ENCODE peak calls at places on chromosomes 6 and 20, in four cellular contexts. J is body of pancreas, B is GM13977, T is HT1080. N is an unnamed sample.

GRCh38 chr6:72425003-72425681 is 196.7 kb upstream of the KCNQ5 start:
- DNase-seq in J (no peak), B (no peak), T (peak; percentile 42), N (no peak)

GRCh38 chr6:150312395-150312794 is 56.4 kb upstream of the IYD start:
- DNase-seq in J (no peak), B (no peak), T (peak; percentile 40), N (no peak)

GRCh38 chr20:44471481-44471882 is 4.2 kb upstream of the TTPAL start:
- DNase-seq in J (no peak), B (no peak), T (no peak), N (no peak)

GRCh38 chr6:154329350-154330170 is 27.0 kb downstream of the IPCEF1 start:
- DNase-seq in J (no peak), B (no peak), T (no peak), N (no peak)

GRCh38 chr6:146028835-146029572 is at the start of gene GRM1:
- DNase-seq in J (no peak), B (no peak), T (no peak), N (no peak)

GRCh38 chr6:111871725-111872520 is 1.3 kb downstream of the FYN start:
- DNase-seq in J (no peak), B (no peak), T (peak; percentile 48), N (no peak)

GRCh38 chr20:46040902-46041535 is 12.0 kb downstream of the SLC12A5 start:
- DNase-seq in J (no peak), B (peak; percentile 67), T (peak; percentile 39), N (no peak)

GRCh38 chr20:48398506-48399449 is 429.0 kb downstream of the PREX1 start:
- DNase-seq in J (no peak), B (no peak), T (no peak), N (no peak)

GRCh38 chr6:90328004-90328403 is 31.4 kb upstream of the BACH2 start:
- DNase-seq in J (no peak), B (no peak), T (peak; percentile 82), N (no peak)

GRCh38 chr20:49894073-49894470 is 21.3 kb downstream of the SPATA2 start:
- DNase-seq in J (no peak), B (peak; percentile 63), T (no peak), N (no peak)

GRCh38 chr20:7579888-7580287 is 360.4 kb downstream of the HAO1 start:
- DNase-seq in J (no peak), B (no peak), T (no peak), N (no peak)

GRCh38 chr6:100464910-100465700 is at the start of gene SIM1:
- DNase-seq in J (peak; percentile 82), B (peak; percentile 83), T (no peak), N (peak; percentile 84)

GRCh38 chr6:137853569-137854213 is 13.4 kb upstream of the TNFAIP3 start:
- DNase-seq in J (no peak), B (no peak), T (peak; percentile 80), N (no peak)

GRCh38 chr20:43691928-43692524 is 25.1 kb downstream of the MYBL2 start:
- DNase-seq in J (peak; percentile 39), B (peak; percentile 76), T (peak; percentile 52), N (no peak)

GRCh38 chr6:40352006-40352405 is 235.2 kb downstream of the LRFN2 start:
- DNase-seq in J (no peak), B (no peak), T (peak; percentile 63), N (no peak)

GRCh38 chr6:164665328-164665727 is 644.1 kb downstream of the C6orf118 start:
- DNase-seq in J (no peak), B (no peak), T (peak; percentile 8), N (no peak)

GRCh38 chr20:44660506-44660905 is 9.0 kb upstream of the ADA start:
- DNase-seq in J (no peak), B (no peak), T (no peak), N (no peak)

GRCh38 chr20:1391640-1392442 is 1.0 kb downstream of the FKBP1A start:
- DNase-seq in J (no peak), B (no peak), T (peak; percentile 87), N (no peak)

GRCh38 chr6:45743028-45743615 is 272.5 kb downstream of the CLIC5 start:
- DNase-seq in J (no peak), B (no peak), T (no peak), N (no peak)

GRCh38 chr20:41329435-41330342 is 10.9 kb upstream of the LPIN3 start:
- DNase-seq in J (peak; percentile 55), B (peak; percentile 62), T (peak; percentile 99), N (no peak)

GRCh38 chr6:130743175-130743574 is 84.0 kb upstream of the SMLR1 start:
- DNase-seq in J (no peak), B (no peak), T (no peak), N (no peak)

GRCh38 chr20:37524221-37524700 is 3.2 kb downstream of the NNAT start:
- DNase-seq in J (no peak), B (no peak), T (no peak), N (no peak)

GRCh38 chr20:32390999-32391398 is 32.9 kb downstream of the ASXL1 start:
- DNase-seq in J (no peak), B (no peak), T (no peak), N (no peak)

GRCh38 chr6:105111871-105112270 is 67.9 kb downstream of the POPDC3 start:
- DNase-seq in J (no peak), B (no peak), T (no peak), N (no peak)

GRCh38 chr20:10306440-10307358 is 88.1 kb downstream of the SNAP25 start:
- DNase-seq in J (no peak), B (no peak), T (peak; percentile 89), N (no peak)

GRCh38 chr20:51446656-51447055 is 95.9 kb downstream of the NFATC2 start:
- DNase-seq in J (no peak), B (no peak), T (peak; percentile 91), N (no peak)

N was measured in type B pancreatic cell.